ENCODE peak calls at places on chromosome 7, in nine cellular contexts. U is DMS153, B is NB4, Z is B cell, D is EL, W is left cardiac atrium, K is NCI-H1092 treated with DMSO at 0.1 percent for 48 hours, V is kidney tubule cell, L is K562. I is an unnamed sample.

GRCh38 chr7:68904635-68905034 is 693.6 kb upstream of the AUTS2 start:
- DNase-seq in D (no peak), W (no peak), U (no peak), Z (no peak), B (no peak), L (no peak), K (no peak), V (no peak), I (no peak)

GRCh38 chr7:102165136-102165535 is 121.5 kb upstream of the SH2B2 start:
- DNase-seq in B (no peak), D (no peak), L (no peak), U (no peak), V (no peak), Z (no peak), K (no peak), W (no peak), I (no peak)

GRCh38 chr7:94898340-94898739 is 9.1 kb upstream of the PPP1R9A start:
- DNase-seq in V (no peak), W (no peak), D (no peak), U (no peak), B (no peak), Z (no peak), L (no peak), K (no peak), I (no peak)

GRCh38 chr7:12709731-12710502 is 22.5 kb downstream of the ARL4A start:
- DNase-seq in K (no peak), L (no peak), U (no peak), W (no peak), Z (no peak), V (no peak), B (no peak), D (peak), I (no peak)

GRCh38 chr7:147013820-147014219 is 897.2 kb downstream of the CNTNAP2 start:
- DNase-seq in Z (no peak), W (no peak), L (no peak), K (no peak), V (no peak), D (peak), U (no peak), B (no peak), I (no peak)

GRCh38 chr7:5523052-5523711 is 99.5 kb upstream of the TNRC18 start:
- DNase-seq in U (no peak), W (no peak), K (no peak), L (no peak), D (peak), B (peak), V (peak), Z (no peak), I (no peak)

GRCh38 chr7:116340201-116340847 is 130.0 kb downstream of the TES start:
- DNase-seq in L (no peak), V (peak), D (peak), K (no peak), W (no peak), B (no peak), U (no peak), Z (no peak), I (no peak)

GRCh38 chr7:120944826-120945562 is 5.6 kb upstream of the ING3 start:
- DNase-seq in W (no peak), U (no peak), K (peak), L (no peak), Z (no peak), V (peak), D (no peak), B (no peak), I (no peak)

GRCh38 chr7:73725703-73726466 is 6.4 kb upstream of the STX1A start:
- DNase-seq in B (peak), V (peak), Z (peak), U (peak), K (peak), D (peak), W (peak), L (peak), I (peak)

GRCh38 chr7:93175219-93175618 is 27.0 kb upstream of the SAMD9L start:
- DNase-seq in Z (no peak), K (no peak), D (no peak), B (no peak), V (no peak), W (no peak), U (no peak), L (peak), I (no peak)

GRCh38 chr7:67364441-67365017 is 367.9 kb downstream of the TYW1 start:
- DNase-seq in Z (no peak), U (no peak), D (no peak), B (no peak), L (no peak), V (no peak), W (no peak), K (no peak), I (no peak)

GRCh38 chr7:73451780-73452398 is 18.3 kb downstream of the FZD9 start:
- DNase-seq in Z (peak), L (peak), D (peak), V (peak), B (peak), K (peak), W (no peak), U (no peak), I (no peak)

I was measured in gastrocnemius medialis.